ENCODE peak calls at places on chromosome 22, in eight cellular contexts. K, T, Z, Q, F, R, P and V are unnamed samples.

GRCh38 chr22:39148727-39149535 is 3.5 kb downstream of the CBX7 start:
- DNase-seq in Q (peak), K (no peak), Z (no peak), R (no peak), F (no peak), P (peak), T (peak), V (peak)

GRCh38 chr22:19691721-19692341 is 22.5 kb upstream of the SEPTIN5 start:
- DNase-seq in F (no peak), Z (peak), Q (no peak), T (peak), P (peak), K (no peak), R (peak), V (no peak)

GRCh38 chr22:25736378-25737011 is 5.5 kb upstream of the MYO18B start:
- DNase-seq in R (no peak), K (no peak), Z (no peak), P (no peak), T (no peak), F (no peak), Q (no peak), V (no peak)

GRCh38 chr22:45320326-45320976 is 10.7 kb downstream of the FAM118A start:
- DNase-seq in F (no peak), Q (no peak), P (no peak), K (no peak), R (no peak), T (no peak), Z (no peak), V (no peak)

GRCh38 chr22:36385491-36386350 is 2.0 kb downstream of the MYH9 start:
- DNase-seq in P (peak), Q (peak), Z (peak), R (peak), F (peak), K (no peak), T (peak), V (no peak)

GRCh38 chr22:49793871-49794270 is 33.8 kb downstream of the BRD1 start:
- DNase-seq in K (no peak), Q (no peak), F (no peak), R (no peak), Z (no peak), T (no peak), P (no peak), V (no peak)

GRCh38 chr22:47309946-47310345 is 547.5 kb downstream of the TBC1D22A start:
- DNase-seq in F (no peak), R (no peak), K (no peak), Q (no peak), Z (no peak), T (no peak), P (no peak), V (no peak)

GRCh38 chr22:45503816-45504702 is 1.4 kb downstream of the FBLN1 start:
- DNase-seq in Z (peak), F (no peak), P (no peak), Q (no peak), K (no peak), T (peak), R (peak), V (no peak)

GRCh38 chr22:35227248-35227647 is 30.0 kb upstream of the HMGXB4 start:
- DNase-seq in T (no peak), P (no peak), Z (no peak), F (no peak), K (no peak), Q (no peak), R (no peak), V (no peak)

GRCh38 chr22:45083659-45084305 is 74.0 kb upstream of the PHF21B start:
- DNase-seq in P (no peak), F (no peak), K (no peak), T (peak), R (no peak), Z (peak), Q (no peak), V (no peak)

GRCh38 chr22:43396934-43397457 is 14.8 kb upstream of the MPPED1 start:
- DNase-seq in Q (no peak), T (no peak), P (peak), F (peak), Z (no peak), K (no peak), R (no peak), V (no peak)

GRCh38 chr22:28441720-28442263 is 237.8 kb downstream of the TTC28 start:
- DNase-seq in P (no peak), Z (no peak), K (no peak), Q (no peak), F (no peak), R (no peak), T (peak), V (no peak)

GRCh38 chr22:20526628-20527355 is 19.4 kb downstream of the MED15 start:
- DNase-seq in K (no peak), P (no peak), F (no peak), Q (no peak), R (peak), Z (peak), T (peak), V (no peak)

GRCh38 chr22:35944458-35944857 is 84.2 kb downstream of the RBFOX2 start:
- DNase-seq in P (no peak), Z (no peak), R (no peak), K (no peak), Q (no peak), F (no peak), T (no peak), V (no peak)

GRCh38 chr22:19195796-19196731 is 17.5 kb upstream of the SLC25A1 start:
- DNase-seq in T (no peak), K (no peak), Z (no peak), Q (no peak), R (no peak), F (no peak), P (peak), V (no peak)

GRCh38 chr22:48794906-48795305 is 1032.8 kb downstream of the BRD1 start:
- DNase-seq in P (no peak), T (no peak), Z (no peak), F (no peak), Q (no peak), K (no peak), R (no peak), V (no peak)

GRCh38 chr22:42039271-42039670 is 31.3 kb downstream of the NAGA start:
- DNase-seq in Z (peak), R (no peak), K (no peak), P (no peak), F (no peak), Q (no peak), T (peak), V (no peak)

GRCh38 chr22:24083361-24083760 is 72.3 kb downstream of the CABIN1 start:
- DNase-seq in F (no peak), P (no peak), Z (no peak), T (no peak), K (no peak), R (no peak), Q (no peak), V (no peak)

GRCh38 chr22:26318975-26319374 is 110.1 kb upstream of the ASPHD2 start:
- DNase-seq in K (no peak), F (no peak), P (no peak), R (no peak), T (peak), Z (peak), Q (no peak), V (no peak)

GRCh38 chr22:44746061-44746789 is 6.2 kb upstream of the ARHGAP8 start:
- DNase-seq in Q (no peak), R (no peak), F (no peak), K (no peak), P (no peak), Z (no peak), T (no peak), V (no peak)

GRCh38 chr22:23591846-23592245 is 11.8 kb upstream of the IGLL1 start:
- DNase-seq in Q (no peak), F (no peak), K (no peak), Z (no peak), P (peak), R (no peak), T (no peak), V (no peak)